ENCODE peak calls at places on chromosomes 11 and 22, in six cellular contexts. S, Q, U, F, V and K are unnamed samples.

GRCh38 chr11:78801161-78801884 is 226.7 kb upstream of the NARS2 start:
- DNase-seq in Q (no peak), U (no peak), V (no peak), F (no peak), S (no peak), K (no peak)

GRCh38 chr11:82007536-82007935 is 726.1 kb downstream of the FAM181B start:
- DNase-seq in U (no peak), S (no peak), F (no peak), Q (no peak), V (no peak), K (no peak)

GRCh38 chr11:127926721-127927120 is 660.6 kb downstream of the ETS1 start:
- DNase-seq in U (no peak), V (no peak), F (no peak), S (no peak), Q (no peak), K (no peak)

GRCh38 chr22:28882545-28882877 is 861 bp upstream of the ZNRF3 start:
- DNase-seq in S (no peak), V (peak; percentile 30), F (no peak), Q (peak; percentile 11), U (no peak), K (no peak)

GRCh38 chr11:20249313-20249873 is 89.1 kb upstream of the DBX1 start:
- DNase-seq in Q (no peak), V (no peak), S (no peak), F (no peak), U (no peak), K (no peak)

GRCh38 chr11:76652989-76653673 is 17.4 kb downstream of the LRRC32 start:
- DNase-seq in V (no peak), U (no peak), S (no peak), Q (no peak), F (no peak), K (no peak)

GRCh38 chr11:91664521-91664920 is 560.1 kb upstream of the FAT3 start:
- DNase-seq in U (no peak), V (no peak), S (peak; percentile 4), Q (no peak), F (no peak), K (no peak)

GRCh38 chr22:30444632-30445437 is 19.3 kb downstream of the MTFP1 start:
- DNase-seq in S (peak; percentile 64), U (peak; percentile 59), F (peak; percentile 41), V (peak; percentile 86), Q (peak; percentile 77), K (no peak)

GRCh38 chr11:77510095-77510494 is 36.2 kb upstream of the PAK1 start:
- DNase-seq in F (no peak), Q (no peak), V (no peak), U (no peak), S (no peak), K (no peak)

GRCh38 chr22:25919452-25919851 is 177.5 kb downstream of the MYO18B start:
- DNase-seq in V (no peak), F (no peak), U (no peak), S (no peak), Q (no peak), K (no peak)

GRCh38 chr22:31106001-31106571 is 1.3 kb downstream of the SELENOM start:
- DNase-seq in V (no peak), Q (no peak), U (no peak), S (no peak), F (no peak), K (no peak)

GRCh38 chr11:96215094-96215782 is 127.8 kb downstream of the MAML2 start:
- DNase-seq in S (no peak), U (no peak), V (no peak), F (no peak), Q (no peak), K (peak; percentile 72)

GRCh38 chr11:65646921-65647701 is 9.2 kb downstream of the SIPA1 start:
- DNase-seq in Q (peak; percentile 42), F (no peak), V (peak; percentile 94), S (peak; percentile 67), U (no peak), K (no peak)

GRCh38 chr22:46675479-46675878 is 55.3 kb downstream of the GRAMD4 start:
- DNase-seq in V (no peak), Q (no peak), F (no peak), S (no peak), U (no peak), K (no peak)

GRCh38 chr22:45962756-45963155 is 14.2 kb downstream of the WNT7B start:
- DNase-seq in U (no peak), Q (no peak), F (no peak), V (no peak), S (no peak), K (no peak)

GRCh38 chr11:96113100-96113710 is 189.3 kb upstream of the MTMR2 start:
- DNase-seq in V (no peak), Q (no peak), S (no peak), U (no peak), F (no peak), K (no peak)

GRCh38 chr22:27240298-27240885 is 561.2 kb downstream of the MN1 start:
- DNase-seq in Q (no peak), F (no peak), U (no peak), S (no peak), V (no peak), K (no peak)

GRCh38 chr22:23245045-23245798 is 64.9 kb downstream of the BCR start:
- DNase-seq in F (no peak), S (no peak), U (no peak), Q (no peak), V (no peak), K (no peak)

GRCh38 chr22:31829505-31829904 is 75.7 kb downstream of the DEPDC5 start:
- DNase-seq in F (peak; percentile 46), S (peak; percentile 77), Q (peak; percentile 44), V (peak; percentile 47), U (no peak), K (peak; percentile 19)

GRCh38 chr22:22431271-22432220 is 77.0 kb downstream of the ZNF280B start:
- DNase-seq in S (peak; percentile 53), Q (peak; percentile 99), U (no peak), F (peak; percentile 49), V (peak; percentile 79), K (no peak)

GRCh38 chr22:50255099-50255498 is 4.0 kb upstream of the HDAC10 start:
- DNase-seq in F (no peak), Q (no peak), U (no peak), V (no peak), S (no peak), K (no peak)

GRCh38 chr11:77699425-77699824 is 61.8 kb upstream of the CLNS1A start:
- DNase-seq in F (no peak), V (no peak), S (no peak), U (no peak), Q (no peak), K (no peak)

GRCh38 chr22:38153821-38154562 is 27.6 kb downstream of the PLA2G6 start:
- DNase-seq in U (no peak), V (no peak), S (no peak), F (peak; percentile 32), Q (no peak), K (no peak)

GRCh38 chr22:39808087-39808486 is 85.5 kb downstream of the ENTHD1 start:
- DNase-seq in F (peak; percentile 30), S (peak; percentile 5), U (no peak), V (peak; percentile 4), Q (peak; percentile 20), K (no peak)

GRCh38 chr22:26618487-26618886 is 660 bp upstream of the CRYBB1 start:
- DNase-seq in Q (no peak), V (no peak), S (no peak), F (no peak), U (no peak), K (no peak)

GRCh38 chr11:19903620-19904069 is 191.0 kb downstream of the NAV2 start:
- DNase-seq in U (peak; percentile 23), S (peak; percentile 52), Q (peak; percentile 71), V (peak; percentile 59), F (peak; percentile 60), K (peak; percentile 3)

GRCh38 chr11:63445720-63446119 is 45.2 kb downstream of the PLAAT5 start:
- DNase-seq in Q (no peak), S (no peak), U (no peak), F (no peak), V (no peak), K (no peak)

GRCh38 chr11:120807414-120808150 is 216.3 kb upstream of the TBCEL start:
- DNase-seq in S (peak; percentile 78), Q (no peak), U (no peak), F (peak; percentile 60), V (no peak), K (no peak)

GRCh38 chr11:9153651-9154050 is 62.3 kb upstream of the SCUBE2 start:
- DNase-seq in Q (no peak), S (no peak), V (no peak), U (no peak), F (no peak), K (no peak)

GRCh38 chr11:462107-462890 is 12.2 kb downstream of the PTDSS2 start:
- DNase-seq in Q (no peak), F (no peak), U (no peak), V (peak; percentile 17), S (no peak), K (no peak)
- TF ChIP-seq CHD2 in Q (no peak), F (no peak), U (no peak), V (no peak), S (no peak), K (no peak)

DNA sequence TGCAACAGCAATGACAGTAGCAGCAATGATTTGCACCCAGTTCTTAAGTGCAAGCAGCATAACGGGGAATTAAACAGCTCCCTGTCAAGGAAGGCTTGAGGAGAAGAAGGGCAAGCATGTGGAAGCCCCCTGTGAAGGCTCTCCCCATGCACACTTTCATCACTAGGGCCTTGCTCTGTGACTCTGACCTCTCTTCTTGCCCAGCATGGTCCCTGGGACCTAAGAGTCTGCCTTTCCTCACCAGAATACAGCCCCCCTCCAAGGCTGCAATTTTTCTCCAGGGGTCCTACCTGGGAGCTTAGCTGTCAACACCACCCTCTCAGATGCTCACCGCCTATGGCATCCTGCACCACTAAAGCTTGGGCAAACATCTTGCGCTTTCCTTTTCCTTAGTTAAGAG is 187.5 kb downstream of the ADAMTS15 start:
- DNase-seq in S (no peak), Q (no peak), V (no peak), F (no peak), U (no peak), K (no peak)
- TF ChIP-seq CHD2 in S (no peak), Q (no peak), V (no peak), F (no peak), U (no peak), K (no peak)

GRCh38 chr11:27726981-27727380 is 26.7 kb upstream of the BDNF start:
- DNase-seq in S (no peak), F (no peak), Q (no peak), V (no peak), U (no peak), K (no peak)
- TF ChIP-seq CHD2 in S (no peak), F (no peak), Q (no peak), V (no peak), U (no peak), K (no peak)

GRCh38 chr11:57124912-57125311 is 56.8 kb upstream of the LRRC55 start:
- DNase-seq in Q (no peak), V (no peak), F (no peak), U (no peak), S (no peak), K (no peak)
- TF ChIP-seq CHD2 in Q (no peak), V (no peak), F (no peak), U (no peak), S (no peak), K (no peak)

DNA sequence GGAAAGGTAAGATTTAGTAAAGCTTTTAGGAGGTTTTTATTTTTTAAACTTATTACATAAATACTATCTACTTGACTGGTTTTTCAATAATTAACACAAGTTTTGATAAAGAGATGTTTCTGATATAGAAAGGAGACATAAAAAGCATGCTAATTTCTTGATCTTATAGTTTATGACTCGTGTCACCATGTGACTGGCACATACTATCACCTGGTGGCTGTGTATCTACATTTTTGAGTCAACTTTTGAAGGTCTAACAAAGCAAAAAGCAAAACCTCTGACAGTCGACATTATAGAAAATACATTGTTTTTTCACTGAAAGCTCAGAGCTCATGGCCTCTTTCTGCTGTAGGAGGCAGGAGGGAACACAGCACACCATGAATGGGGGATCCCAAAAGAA is 810 bp downstream of the ACRV1 start:
- DNase-seq in V (no peak), U (no peak), S (no peak), Q (no peak), F (no peak), K (no peak)
- TF ChIP-seq CHD2 in V (no peak), U (no peak), S (no peak), Q (no peak), F (no peak), K (no peak)